ENCODE peak calls at places on chromosomes 1 and 21, in four cellular contexts. G, A, E and R are unnamed samples.
A peak's percentile ranks its signal among the peaks of the same experiment; 100 is the strongest.

GRCh38 chr1:193070942-193071341 is 11.5 kb downstream of the RO60 start:
- DNase-seq in G (no peak), A (no peak), E (no peak), R (no peak)

GRCh38 chr1:173355281-173356031 is 121.7 kb upstream of the PRDX6 start:
- DNase-seq in G (no peak), A (no peak), E (no peak), R (no peak)

GRCh38 chr21:40015818-40016217 is 148.6 kb downstream of the PCP4 start:
- DNase-seq in G (no peak), A (no peak), E (no peak), R (no peak)

GRCh38 chr1:189323090-189323489 is 1154.6 kb downstream of the BRINP3 start:
- DNase-seq in G (no peak), A (no peak), E (no peak), R (no peak)

GRCh38 chr1:116765962-116766361 is 11.7 kb downstream of the CD2 start:
- DNase-seq in G (no peak), A (no peak), E (no peak), R (no peak)

GRCh38 chr1:171532520-171532919 is 47.2 kb downstream of the PRRC2C start:
- DNase-seq in G (no peak), A (no peak), E (no peak), R (no peak)

GRCh38 chr1:79437540-79437939 is 431.0 kb upstream of the ADGRL4 start:
- DNase-seq in G (no peak), A (no peak), E (no peak), R (no peak)

GRCh38 chr1:8162168-8162567 is 136.1 kb upstream of the ERRFI1 start:
- DNase-seq in G (no peak), A (no peak), E (no peak), R (no peak)

GRCh38 chr1:21834666-21835065 is 22.6 kb downstream of the LDLRAD2 start:
- DNase-seq in G (no peak), A (no peak), E (no peak), R (no peak)

GRCh38 chr1:225977937-225978748 is 21.0 kb downstream of the SDE2 start:
- DNase-seq in G (no peak), A (no peak), E (no peak), R (no peak)

GRCh38 chr1:47907192-47907528 is 90.0 kb downstream of the TRABD2B start:
- DNase-seq in G (no peak), A (no peak), E (no peak), R (no peak)

GRCh38 chr1:180181048-180181447 is 26.4 kb downstream of the QSOX1 start:
- DNase-seq in G (no peak), A (no peak), E (no peak), R (no peak)

GRCh38 chr1:20278692-20279130 is 12.0 kb upstream of the VWA5B1 start:
- DNase-seq in G (no peak), A (no peak), E (no peak), R (no peak)

GRCh38 chr1:43582162-43582566 is 51.5 kb downstream of the PTPRF start:
- DNase-seq in G (no peak), A (no peak), E (peak; percentile 86), R (peak; percentile 55)

GRCh38 chr1:27269276-27269675 is 34.8 kb downstream of the WDTC1 start:
- DNase-seq in G (no peak), A (no peak), E (no peak), R (no peak)

GRCh38 chr1:157073944-157074685 is 25.5 kb downstream of the ETV3L start:
- DNase-seq in G (no peak), A (peak; percentile 37), E (peak; percentile 21), R (peak; percentile 77)

GRCh38 chr1:229381234-229381633 is 38.4 kb upstream of the CCSAP start:
- DNase-seq in G (no peak), A (no peak), E (no peak), R (no peak)

GRCh38 chr1:227437495-227438008 is 119.3 kb upstream of the CDC42BPA start:
- DNase-seq in G (no peak), A (no peak), E (peak; percentile 68), R (no peak)

GRCh38 chr1:21294266-21295058 is 4.2 kb upstream of the ECE1 start:
- DNase-seq in G (no peak), A (no peak), E (peak; percentile 25), R (no peak)

GRCh38 chr1:24107462-24108225 is 4.3 kb downstream of the MYOM3 start:
- DNase-seq in G (no peak), A (no peak), E (no peak), R (no peak)

GRCh38 chr1:6871300-6871972 is 86.2 kb downstream of the CAMTA1 start:
- DNase-seq in G (no peak), A (no peak), E (no peak), R (no peak)

GRCh38 chr1:96370752-96371151 is 350.8 kb upstream of the PTBP2 start:
- DNase-seq in G (no peak), A (no peak), E (peak; percentile 85), R (no peak)

GRCh38 chr1:77533660-77534295 is 148.7 kb downstream of the ZZZ3 start:
- DNase-seq in G (no peak), A (no peak), E (peak; percentile 57), R (peak; percentile 48)

GRCh38 chr1:150273310-150273709 is 720 bp downstream of the C1orf54 start:
- DNase-seq in G (no peak), A (no peak), E (no peak), R (no peak)

GRCh38 chr1:31926252-31926651 is 11.9 kb downstream of the PTP4A2 start:
- DNase-seq in G (no peak), A (no peak), E (no peak), R (no peak)

GRCh38 chr1:226659136-226659535 is 79.9 kb downstream of the ITPKB start:
- DNase-seq in G (no peak), A (no peak), E (no peak), R (no peak)

GRCh38 chr1:208185801-208186201 is 58.4 kb downstream of the PLXNA2 start:
- DNase-seq in G (no peak), A (no peak), E (no peak), R (no peak)

GRCh38 chr21:38878394-38879179 is 72.9 kb downstream of the ETS2 start:
- DNase-seq in G (no peak), A (no peak), E (no peak), R (no peak)

GRCh38 chr1:15417365-15417934 is 7.8 kb downstream of the EFHD2 start:
- DNase-seq in G (no peak), A (no peak), E (peak; percentile 86), R (no peak)

GRCh38 chr21:16945580-16945979 is 567.3 kb upstream of the CXADR start:
- DNase-seq in G (no peak), A (no peak), E (no peak), R (no peak)

GRCh38 chr21:46226920-46227599 is 1.5 kb downstream of the LSS start:
- DNase-seq in G (no peak), A (no peak), E (no peak), R (no peak)

GRCh38 chr21:37571442-37571841 is 204.9 kb downstream of the DYRK1A start:
- DNase-seq in G (no peak), A (no peak), E (no peak), R (no peak)

GRCh38 chr21:27423906-27424595 is 457.2 kb upstream of the ADAMTS5 start:
- DNase-seq in G (no peak), A (no peak), E (no peak), R (peak; percentile 75)

GRCh38 chr1:226118357-226118756 is 55.8 kb downstream of the H3-3A start:
- DNase-seq in G (no peak), A (no peak), E (no peak), R (no peak)

GRCh38 chr21:40243676-40244075 is 376.4 kb downstream of the PCP4 start:
- DNase-seq in G (no peak), A (no peak), E (no peak), R (no peak)

GRCh38 chr1:17673335-17674075 is 81.6 kb upstream of the ACTL8 start:
- DNase-seq in G (no peak), A (no peak), E (no peak), R (no peak)

GRCh38 chr1:24009406-24009805 is 29.3 kb upstream of the SRSF10 start:
- DNase-seq in G (no peak), A (no peak), E (peak; percentile 9), R (peak; percentile 32)

GRCh38 chr1:186659946-186660472 is 20.2 kb downstream of the PTGS2 start:
- DNase-seq in G (no peak), A (no peak), E (no peak), R (no peak)

GRCh38 chr1:164707868-164708331 is 148.9 kb downstream of the PBX1 start:
- DNase-seq in G (no peak), A (no peak), E (peak; percentile 43), R (no peak)
- H3K4me1 ChIP-seq in G (peaks cover 91% of the 10 kb centered on the region), A (peaks cover 46% of the 10 kb centered on the region), E (peaks cover 33% of the 10 kb centered on the region), R (peaks cover 19% of the 10 kb centered on the region)

GRCh38 chr1:201742476-201742875 is 86.5 kb upstream of the IPO9 start:
- DNase-seq in G (no peak), A (no peak), E (no peak), R (no peak)
- H3K4me3 ChIP-seq in G (no peak overlapping the region), A (no peak overlapping the region), E (no peak overlapping the region), R (no peak overlapping the region)

DNA sequence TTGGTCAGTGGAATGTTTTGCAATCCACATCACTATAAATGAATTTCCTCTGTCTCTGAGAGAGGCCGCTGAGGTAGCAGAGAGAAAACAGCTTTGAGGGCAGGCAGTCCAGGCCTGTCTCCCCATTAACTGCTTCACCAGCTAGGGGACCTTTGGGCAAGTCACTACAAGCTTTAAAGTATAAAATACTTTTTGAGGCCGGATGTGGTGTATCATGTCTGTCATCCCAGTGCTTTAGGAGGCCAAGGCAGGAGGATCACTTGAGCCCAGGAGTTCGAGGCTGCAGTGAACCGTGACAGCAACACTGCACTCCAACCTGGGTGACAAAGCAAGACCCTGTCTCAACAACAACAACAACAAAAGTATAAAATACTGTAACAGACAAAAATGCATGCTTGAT is 6.4 kb downstream of the IL6R start:
- DNase-seq in G (no peak), A (no peak), E (no peak), R (no peak)
- H3K4me1 ChIP-seq in G (peaks cover 70% of the 10 kb centered on the region), A (peaks cover 76% of the 10 kb centered on the region), E (peaks cover 23% of the 10 kb centered on the region), R (peaks cover 1% of the 10 kb centered on the region)

DNA sequence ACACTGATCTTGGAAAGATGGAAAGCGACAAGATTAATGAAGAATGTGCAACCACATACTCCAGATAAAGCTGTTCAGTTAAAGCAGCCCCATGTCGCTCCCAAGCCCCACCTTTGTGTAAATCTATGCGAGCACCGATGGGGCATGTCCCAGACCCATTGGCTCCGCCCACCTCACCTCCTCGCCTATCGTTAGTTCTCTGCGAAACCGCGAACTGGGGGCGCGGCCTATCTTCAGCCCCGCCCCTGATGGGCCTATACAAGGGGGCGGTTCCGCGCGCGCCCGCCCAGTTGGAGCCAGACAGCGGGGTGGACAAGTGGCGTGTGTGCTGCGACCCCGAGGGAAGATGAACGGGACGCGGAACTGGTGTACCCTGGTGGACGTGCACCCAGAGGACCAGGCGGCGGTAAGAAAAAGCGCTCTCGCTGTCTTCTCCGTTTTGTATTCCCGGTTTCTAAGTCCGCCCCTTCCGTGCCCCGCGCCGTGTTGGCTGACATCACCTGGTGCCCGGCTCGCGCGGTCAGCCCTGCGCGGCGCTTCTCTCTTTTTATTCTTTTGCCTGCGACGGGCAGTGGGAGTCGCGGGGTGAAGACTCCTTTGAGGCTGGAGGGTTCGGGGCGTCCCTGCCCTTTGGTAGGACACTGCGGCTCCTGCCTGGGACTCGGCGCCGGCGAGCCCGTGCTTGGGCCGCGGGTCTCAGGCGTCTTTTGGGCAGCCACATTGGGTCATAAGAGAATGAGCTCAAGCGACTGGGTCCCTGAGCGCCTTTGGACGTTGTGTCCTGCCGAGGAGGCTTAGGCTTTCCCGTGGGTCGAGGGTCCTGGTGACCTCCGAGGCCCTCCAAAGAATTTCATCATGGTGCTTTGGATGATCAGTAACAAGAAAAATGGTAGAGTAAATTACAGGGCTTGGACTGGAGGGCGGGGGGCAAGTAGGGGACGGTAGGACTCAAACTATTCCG is at the start of gene TUFT1:
- DNase-seq in G (no peak), A (peak; percentile 85), E (peak; percentile 95), R (peak; percentile 97)
- H3K4me3 ChIP-seq in G (peak within 1 kb of the TSS; percentile 61), A (peak within 1 kb of the TSS; percentile 55), E (peak within 1 kb of the TSS; percentile 62), R (peak within 1 kb of the TSS; percentile 51)